ENCODE peak calls at places on chromosomes 6 and 20, in seven cellular contexts. O is IMR-90; X is activated T-helper 1 cell treated with anti-CD3 and anti-CD28 coated beads, Interleukin-2, amount 50 U/mL, for 16 hours; K is kidney tubule cell; J is NCI-H146; H is B cell; Y is effector memory CD8-positive, alpha-beta T cell. L is an unnamed sample.

GRCh38 chr6:157755752-157756411 is 67.2 kb upstream of the SNX9 start:
- DNase-seq in X (no peak), H (no peak), J (no peak), K (no peak), Y (no peak), O (no peak), L (no peak)

GRCh38 chr6:34982424-34982852 is 93.4 kb downstream of the ANKS1A start:
- DNase-seq in H (no peak), X (no peak), J (peak; percentile 34), K (peak; percentile 20), O (peak; percentile 21), Y (no peak), L (peak; percentile 20)

GRCh38 chr20:57388953-57389694 is 2.1 kb upstream of the RBM38 start:
- DNase-seq in Y (peak; percentile 59), J (peak; percentile 91), X (no peak), K (peak; percentile 68), H (peak; percentile 87), O (peak; percentile 15), L (peak; percentile 53)

GRCh38 chr20:10876558-10876957 is 202.8 kb upstream of the JAG1 start:
- DNase-seq in J (no peak), X (no peak), Y (no peak), O (no peak), H (no peak), K (no peak), L (no peak)

GRCh38 chr20:57270204-57270937 is 3.9 kb upstream of the BMP7 start:
- DNase-seq in J (no peak), K (no peak), Y (no peak), O (no peak), X (no peak), H (no peak), L (no peak)

GRCh38 chr20:34037121-34037520 is 43.4 kb downstream of the RALY start:
- DNase-seq in O (no peak), Y (peak; percentile 15), K (no peak), X (peak; percentile 15), H (no peak), J (no peak), L (peak; percentile 7)

GRCh38 chr6:34535199-34535598 is 20.9 kb downstream of the SPDEF start:
- DNase-seq in O (no peak), K (no peak), X (no peak), Y (no peak), J (no peak), H (no peak), L (no peak)

GRCh38 chr6:103797738-103798137 is 1062.0 kb downstream of the HACE1 start:
- DNase-seq in J (peak; percentile 35), Y (no peak), H (no peak), O (no peak), K (no peak), X (no peak), L (no peak)

GRCh38 chr6:3615391-3616380 is 135.8 kb downstream of the PXDC1 start:
- DNase-seq in O (no peak), K (no peak), H (no peak), J (no peak), X (no peak), Y (no peak), L (no peak)

GRCh38 chr6:168374541-168375071 is 55.0 kb upstream of the DACT2 start:
- DNase-seq in K (no peak), O (no peak), H (no peak), Y (no peak), X (no peak), J (no peak), L (no peak)

GRCh38 chr6:37059344-37060194 is 54.1 kb downstream of the FGD2 start:
- DNase-seq in Y (no peak), O (peak; percentile 97), K (peak; percentile 98), J (peak; percentile 32), X (no peak), H (no peak), L (no peak)

GRCh38 chr6:133953634-133954415 is 801 bp downstream of the TBPL1 start:
- DNase-seq in H (no peak), Y (no peak), O (no peak), X (no peak), J (peak; percentile 62), K (no peak), L (peak; percentile 31)

GRCh38 chr20:327041-327945 is 1.9 kb downstream of the SOX12 start:
- DNase-seq in H (peak; percentile 89), K (peak; percentile 81), J (peak; percentile 94), Y (peak; percentile 56), O (peak; percentile 92), X (peak; percentile 34), L (peak; percentile 72)

GRCh38 chr20:32823737-32824588 is 4.2 kb downstream of the MAPRE1 start:
- DNase-seq in K (peak; percentile 40), H (no peak), J (no peak), O (peak; percentile 22), Y (no peak), X (no peak), L (no peak)

GRCh38 chr6:9484091-9484490 is 930.8 kb downstream of the TFAP2A start:
- DNase-seq in J (no peak), K (no peak), O (no peak), Y (no peak), H (no peak), X (no peak), L (no peak)

GRCh38 chr6:161265975-161266374 is 7.9 kb downstream of the AGPAT4 start:
- DNase-seq in H (no peak), Y (no peak), O (no peak), J (no peak), X (no peak), K (peak; percentile 94), L (no peak)

GRCh38 chr6:89840538-89840937 is 10.9 kb downstream of the CASP8AP2 start:
- DNase-seq in J (no peak), X (no peak), Y (no peak), H (no peak), K (peak; percentile 28), O (peak; percentile 41), L (no peak)

GRCh38 chr6:90008908-90009501 is 114.7 kb downstream of the GJA10 start:
- DNase-seq in O (peak; percentile 68), K (peak; percentile 53), X (no peak), Y (no peak), J (no peak), H (no peak), L (no peak)

GRCh38 chr6:125001684-125002083 is 39.4 kb downstream of the RNF217 start:
- DNase-seq in K (no peak), J (peak; percentile 23), X (no peak), Y (no peak), O (no peak), H (no peak), L (no peak)

GRCh38 chr20:1323256-1323655 is 5.7 kb downstream of the SDCBP2 start:
- DNase-seq in X (no peak), H (no peak), O (no peak), K (no peak), Y (no peak), J (no peak), L (no peak)

GRCh38 chr6:17086469-17086868 is 15.4 kb upstream of the STMND1 start:
- DNase-seq in H (no peak), X (no peak), J (peak; percentile 10), O (peak; percentile 83), K (peak; percentile 73), Y (peak; percentile 16), L (peak; percentile 9)

GRCh38 chr20:17671051-17671450 is 11.0 kb downstream of the RRBP1 start:
- DNase-seq in O (no peak), J (no peak), X (no peak), H (no peak), Y (no peak), K (no peak), L (no peak)

GRCh38 chr6:51675020-51675419 is 412.4 kb downstream of the PKHD1 start:
- DNase-seq in J (no peak), O (no peak), H (no peak), X (no peak), K (no peak), Y (no peak), L (no peak)

GRCh38 chr6:131761762-131762067 is 46.1 kb upstream of the ENPP1 start:
- DNase-seq in O (no peak), X (no peak), H (no peak), K (no peak), J (no peak), Y (no peak), L (no peak)

GRCh38 chr6:73394577-73395354 is at the start of gene DDX43:
- DNase-seq in Y (peak; percentile 49), O (no peak), X (no peak), J (no peak), H (peak; percentile 55), K (peak; percentile 35), L (peak; percentile 38)

GRCh38 chr6:155201461-155202226 is 62.2 kb upstream of the CLDN20 start:
- DNase-seq in Y (no peak), K (peak; percentile 81), O (peak; percentile 87), H (no peak), X (no peak), J (peak; percentile 48), L (no peak)

GRCh38 chr20:53030061-53030460 is 57.9 kb downstream of the TSHZ2 start:
- DNase-seq in X (no peak), K (no peak), J (no peak), O (no peak), Y (no peak), H (no peak), L (no peak)

GRCh38 chr20:4071177-4071723 is 55.9 kb upstream of the RNF24 start:
- DNase-seq in O (no peak), X (no peak), J (no peak), H (no peak), Y (no peak), K (no peak), L (no peak)